ENCODE peak calls at places on chromosomes 11 and 22, in nine cellular contexts. V is stimulated activated CD4-positive, alpha-beta T cell treated with anti-CD3 and anti-CD28 coated beads, Interleukin-2, amount 100 ng/mL, for 48 hours; Y is GM19239; X is T-helper 1 cell; U is iPS-NIHi11; M is NCI-H1930; D is activated effector memory CD4-positive, alpha-beta T cell treated with anti-CD3 and anti-CD28 coated beads, Interleukin-2, amount 50 U/mL, for 16 hours; N is mucosa of gallbladder; G is nephron progenitor cell. W is an unnamed sample.

GRCh38 chr11:46444305-46444704 is 52.7 kb upstream of the CHRM4 start:
- DNase-seq in V (no peak), G (no peak), D (no peak), X (no peak), M (no peak), N (no peak), U (no peak), Y (no peak), W (no peak)

GRCh38 chr11:92245700-92246270 is 21.2 kb downstream of the FAT3 start:
- DNase-seq in V (no peak), G (no peak), X (no peak), Y (no peak), N (no peak), M (no peak), U (no peak), D (no peak), W (no peak)

GRCh38 chr11:9687736-9688494 is 24.0 kb downstream of the SWAP70 start:
- DNase-seq in Y (no peak), X (no peak), G (no peak), D (no peak), M (no peak), V (no peak), N (no peak), U (no peak), W (no peak)

GRCh38 chr11:16968196-16968595 is 46.0 kb downstream of the PLEKHA7 start:
- DNase-seq in G (no peak), U (no peak), V (no peak), N (no peak), D (no peak), Y (no peak), M (no peak), X (no peak), W (no peak)

GRCh38 chr22:44309647-44310046 is 3.1 kb downstream of the SHISAL1 start:
- DNase-seq in G (no peak), V (no peak), M (no peak), D (no peak), X (no peak), N (no peak), Y (no peak), U (no peak), W (no peak)

GRCh38 chr11:15663778-15664218 is 549.1 kb downstream of the INSC start:
- DNase-seq in Y (no peak), V (no peak), U (peak), M (no peak), D (no peak), N (peak), G (peak), X (no peak), W (no peak)

GRCh38 chr22:20577549-20577975 is 70.2 kb downstream of the MED15 start:
- DNase-seq in G (no peak), M (no peak), X (no peak), D (peak), N (no peak), V (no peak), Y (no peak), U (no peak), W (no peak)

GRCh38 chr11:112157274-112157766 is 6.6 kb downstream of the IL18 start:
- DNase-seq in Y (no peak), D (no peak), G (no peak), V (no peak), X (no peak), N (peak), M (no peak), U (no peak), W (no peak)

GRCh38 chr22:45683248-45683647 is 11.6 kb downstream of the ATXN10 start:
- DNase-seq in N (no peak), G (no peak), V (no peak), M (no peak), X (no peak), D (no peak), Y (no peak), U (no peak), W (no peak)

GRCh38 chr22:22770280-22770871 is 117.2 kb upstream of the IGLL5 start:
- DNase-seq in Y (no peak), M (no peak), V (peak), G (peak), X (no peak), N (peak), U (peak), D (peak), W (no peak)

W was measured in GM12864.